ENCODE peak calls at places on chromosomes 13 and 19, in eight cellular contexts. C is thoracic aorta, S is fibroblast of mammary gland, R is AG04450, Q is foreskin fibroblast, O is left lung, L is GM12865, A is cardiac fibroblast. T is an unnamed sample.
A peak's percentile ranks its signal among the peaks of the same experiment; 100 is the strongest.

GRCh38 chr19:29467824-29468401 is 57.9 kb upstream of the VSTM2B start:
- DNase-seq in C (no peak), S (peak; percentile 22), R (no peak), Q (no peak), O (no peak), L (peak; percentile 59), A (peak; percentile 28), T (no peak)

GRCh38 chr19:57052102-57052501 is 67.7 kb upstream of the USP29 start:
- DNase-seq in C (no peak), S (no peak), R (no peak), Q (no peak), O (no peak), L (no peak), A (no peak), T (no peak)

GRCh38 chr13:94612050-94612449 is 10.4 kb downstream of the GPR180 start:
- DNase-seq in C (no peak), S (no peak), R (no peak), Q (no peak), O (no peak), L (no peak), A (no peak), T (no peak)

GRCh38 chr19:13652810-13653590 is 111.3 kb upstream of the MRI1 start:
- DNase-seq in C (no peak), S (no peak), R (no peak), Q (no peak), O (no peak), L (no peak), A (no peak), T (no peak)

GRCh38 chr19:44003461-44004134 is 841 bp downstream of the ZNF230 start:
- DNase-seq in C (no peak), S (peak; percentile 14), R (no peak), Q (peak; percentile 61), O (peak; percentile 35), L (peak; percentile 30), A (peak; percentile 10), T (no peak)

GRCh38 chr13:44230071-44230470 is 143.6 kb upstream of the SERP2 start:
- DNase-seq in C (no peak), S (no peak), R (no peak), Q (no peak), O (no peak), L (no peak), A (no peak), T (no peak)

GRCh38 chr13:112670118-112670517 is 19.7 kb upstream of the ATP11A start:
- DNase-seq in C (no peak), S (no peak), R (no peak), Q (no peak), O (no peak), L (no peak), A (no peak), T (no peak)

GRCh38 chr13:40306817-40307216 is 359.6 kb downstream of the FOXO1 start:
- DNase-seq in C (no peak), S (peak; percentile 38), R (no peak), Q (no peak), O (no peak), L (no peak), A (peak; percentile 19), T (no peak)

GRCh38 chr19:14006766-14007562 is 844 bp upstream of the RFX1 start:
- DNase-seq in C (no peak), S (no peak), R (no peak), Q (no peak), O (no peak), L (no peak), A (no peak), T (no peak)

GRCh38 chr13:33352023-33352422 is 66.5 kb upstream of the STARD13 start:
- DNase-seq in C (no peak), S (no peak), R (no peak), Q (no peak), O (no peak), L (no peak), A (no peak), T (peak; percentile 23)

GRCh38 chr19:3145909-3146676 is 10.3 kb downstream of the GNA15 start:
- DNase-seq in C (no peak), S (no peak), R (no peak), Q (no peak), O (peak; percentile 77), L (no peak), A (no peak), T (no peak)

GRCh38 chr19:31261651-31262331 is 87.4 kb downstream of the TSHZ3 start:
- DNase-seq in C (no peak), S (no peak), R (peak; percentile 8), Q (no peak), O (no peak), L (no peak), A (peak; percentile 9), T (no peak)

GRCh38 chr19:3366761-3367571 is 583 bp downstream of the NFIC start:
- DNase-seq in C (no peak), S (no peak), R (no peak), Q (peak; percentile 63), O (peak; percentile 70), L (peak; percentile 69), A (no peak), T (no peak)

GRCh38 chr13:89363144-89363543 is 1692.0 kb downstream of the SLITRK5 start:
- DNase-seq in C (no peak), S (no peak), R (no peak), Q (no peak), O (no peak), L (no peak), A (no peak), T (no peak)

GRCh38 chr13:89361909-89362308 is 1690.7 kb downstream of the SLITRK5 start:
- DNase-seq in C (no peak), S (peak; percentile 2), R (no peak), Q (no peak), O (no peak), L (no peak), A (peak; percentile 17), T (no peak)
- TF ChIP-seq CTCF in C (no peak), S (peak; percentile 4), R (peak; percentile 37), Q (no peak), O (no peak), L (no peak), A (no peak), T (peak; percentile 37)

GRCh38 chr13:91399189-91400093 is 1.0 kb downstream of the GPC5 start:
- DNase-seq in C (no peak), S (no peak), R (no peak), Q (peak; percentile 2), O (no peak), L (no peak), A (no peak), T (no peak)
- H3K4me3 ChIP-seq in C (peak overlapping the region; percentile 76), S (no peak overlapping the region), R (peak overlapping the region; percentile 59), Q (no peak overlapping the region), O (peak overlapping the region; percentile 46), L (peak overlapping the region; percentile 46), A (peak overlapping the region; percentile 45), T (peak overlapping the region; percentile 64)

GRCh38 chr13:51583875-51584730 is at the start of gene WDFY2:
- DNase-seq in C (peak; percentile 99), S (peak; percentile 100), R (peak; percentile 100), Q (peak; percentile 100), O (peak; percentile 100), L (peak; percentile 100), A (peak; percentile 100), T (peak; percentile 99)
- TF ChIP-seq CTCF in C (no peak), S (no peak), R (no peak), Q (no peak), O (peak; percentile 46), L (no peak), A (no peak), T (no peak)

GRCh38 chr19:53991224-53992113 is at the start of gene CACNG6:
- DNase-seq in C (no peak), S (no peak), R (no peak), Q (peak; percentile 49), O (no peak), L (no peak), A (peak; percentile 41), T (no peak)
- H3K4me3 ChIP-seq in C (peak within 1 kb of the TSS; percentile 60), S (no peak within 1 kb of the TSS), R (peak within 1 kb of the TSS; percentile 51), Q (peak within 1 kb of the TSS; percentile 39), O (peak within 1 kb of the TSS; percentile 35), L (no peak within 1 kb of the TSS), A (peak within 1 kb of the TSS; percentile 43), T (peak within 1 kb of the TSS; percentile 35)

DNA sequence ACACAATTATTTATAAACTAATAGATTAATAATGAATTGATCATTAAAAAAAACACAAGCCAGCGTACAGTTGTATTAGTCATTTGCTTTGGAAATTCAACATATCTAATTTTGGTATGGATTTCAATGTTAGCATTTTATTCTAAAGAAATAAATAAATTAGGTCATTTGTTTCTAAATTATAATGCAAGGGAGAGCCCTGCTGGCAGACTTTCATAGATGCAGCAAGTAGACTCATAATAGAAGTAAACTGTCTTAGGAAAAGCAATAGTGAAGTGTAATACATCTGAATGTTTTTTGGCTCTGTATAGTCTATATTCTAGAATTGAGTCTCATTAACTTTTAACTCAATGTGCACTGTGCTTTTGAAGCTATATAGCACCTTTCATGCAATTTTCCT is 982.4 kb upstream of the MIR17HG start:
- DNase-seq in C (no peak), S (peak; percentile 10), R (no peak), Q (no peak), O (no peak), L (no peak), A (peak; percentile 42), T (no peak)
- TF ChIP-seq CTCF in C (no peak), S (peak; percentile 20), R (peak; percentile 13), Q (peak; percentile 6), O (no peak), L (no peak), A (peak; percentile 12), T (peak; percentile 31)

GRCh38 chr19:8391274-8392016 is 1.3 kb downstream of the RAB11B start:
- DNase-seq in C (no peak), S (no peak), R (no peak), Q (no peak), O (no peak), L (no peak), A (no peak), T (no peak)
- H3K4me3 ChIP-seq in C (peak overlapping the region; percentile 91), S (no peak overlapping the region), R (peak overlapping the region; percentile 1), Q (peak overlapping the region; percentile 47), O (peak overlapping the region; percentile 83), L (peak overlapping the region; percentile 28), A (peak overlapping the region; percentile 15), T (no peak overlapping the region)

GRCh38 chr13:24716446-24716845 is 36.2 kb downstream of the ATP12A start:
- DNase-seq in C (no peak), S (no peak), R (no peak), Q (no peak), O (no peak), L (no peak), A (no peak), T (no peak)

GRCh38 chr13:24713022-24713421 is 32.8 kb downstream of the ATP12A start:
- DNase-seq in C (no peak), S (no peak), R (no peak), Q (no peak), O (no peak), L (no peak), A (no peak), T (peak; percentile 56)

GRCh38 chr13:24718192-24718965 is 38.2 kb downstream of the ATP12A start:
- DNase-seq in C (no peak), S (no peak), R (no peak), Q (no peak), O (no peak), L (no peak), A (no peak), T (no peak)

GRCh38 chr13:24717217-24717616 is 37.0 kb downstream of the ATP12A start:
- DNase-seq in C (no peak), S (no peak), R (no peak), Q (no peak), O (no peak), L (no peak), A (no peak), T (no peak)

GRCh38 chr13:24716011-24716410 is 35.8 kb downstream of the ATP12A start:
- DNase-seq in C (no peak), S (no peak), R (no peak), Q (no peak), O (no peak), L (no peak), A (no peak), T (no peak)
- TF ChIP-seq CTCF in C (no peak), S (no peak), R (no peak), Q (no peak), O (no peak), L (no peak), A (no peak), T (no peak)

GRCh38 chr13:68257111-68257842 is 1027.1 kb upstream of the PCDH9 start:
- DNase-seq in C (no peak), S (peak; percentile 40), R (no peak), Q (no peak), O (no peak), L (peak; percentile 10), A (no peak), T (no peak)
- H3K4me3 ChIP-seq in C (no peak overlapping the region), S (no peak overlapping the region), R (no peak overlapping the region), Q (no peak overlapping the region), O (no peak overlapping the region), L (peak overlapping the region; percentile 0), A (no peak overlapping the region), T (no peak overlapping the region)